ENCODE peak calls at places on chromosomes 4 and X, in eight cellular contexts. P, W, S, F, D, H, K and J are unnamed samples.

GRCh38 chr4:148834804-148835598 is 392.8 kb upstream of the NR3C2 start:
- DNase-seq in P (peak), W (no peak), S (no peak), F (no peak), D (no peak), H (no peak), K (peak), J (peak)

GRCh38 chr4:101981756-101982155 is 191.2 kb downstream of the BANK1 start:
- DNase-seq in P (no peak), W (no peak), S (peak), F (no peak), D (no peak), H (no peak), K (no peak), J (peak)

GRCh38 chr4:77072195-77072753 is 3.5 kb downstream of the CCNI start:
- DNase-seq in P (no peak), W (peak), S (peak), F (no peak), D (no peak), H (no peak), K (no peak), J (peak)

GRCh38 chr4:77264826-77265225 is 107.8 kb downstream of the CCNG2 start:
- DNase-seq in P (no peak), W (no peak), S (no peak), F (no peak), D (no peak), H (no peak), K (no peak), J (peak)

GRCh38 chrX:105191878-105192277 is 28.6 kb downstream of the TEX13A start:
- DNase-seq in P (no peak), W (peak), S (no peak), F (no peak), D (no peak), H (no peak), K (peak), J (peak)

GRCh38 chr4:78483811-78484210 is 67.8 kb upstream of the ANXA3 start:
- DNase-seq in P (no peak), W (no peak), S (no peak), F (no peak), D (no peak), H (no peak), K (no peak), J (no peak)

GRCh38 chr4:25859429-25860148 is 3.2 kb downstream of the SEL1L3 start:
- DNase-seq in P (no peak), W (peak), S (no peak), F (no peak), D (no peak), H (no peak), K (no peak), J (no peak)

GRCh38 chrX:103919336-103919682 is 43.1 kb upstream of the TMSB15B start:
- DNase-seq in P (peak), W (peak), S (no peak), F (no peak), D (no peak), H (no peak), K (peak), J (peak)

GRCh38 chr4:186191266-186192067 is at the start of gene CYP4V2:
- DNase-seq in P (peak), W (peak), S (peak), F (peak), D (peak), H (no peak), K (peak), J (peak)

GRCh38 chrX:37993857-37994619 is 12.3 kb upstream of the SYTL5 start:
- DNase-seq in P (no peak), W (peak), S (peak), F (no peak), D (no peak), H (no peak), K (no peak), J (peak)

GRCh38 chr4:128859887-128860774 is 50.6 kb downstream of the JADE1 start:
- DNase-seq in P (peak), W (peak), S (no peak), F (no peak), D (no peak), H (no peak), K (peak), J (no peak)

GRCh38 chrX:119501511-119502148 is 33.4 kb downstream of the SLC25A5 start:
- DNase-seq in P (no peak), W (no peak), S (peak), F (no peak), D (no peak), H (no peak), K (no peak), J (peak)

GRCh38 chr4:148786699-148787098 is 344.5 kb upstream of the NR3C2 start:
- DNase-seq in P (no peak), W (no peak), S (no peak), F (no peak), D (no peak), H (no peak), K (no peak), J (no peak)

GRCh38 chr4:106530816-106531215 is 162.2 kb upstream of the GIMD1 start:
- DNase-seq in P (peak), W (no peak), S (no peak), F (no peak), D (no peak), H (no peak), K (peak), J (no peak)

GRCh38 chrX:107571296-107571998 is 56.9 kb upstream of the PRPS1 start:
- DNase-seq in P (peak), W (peak), S (no peak), F (no peak), D (no peak), H (no peak), K (peak), J (peak)

GRCh38 chr4:164134388-164134787 is 619.5 kb upstream of the SMIM31 start:
- DNase-seq in P (no peak), W (no peak), S (no peak), F (no peak), D (no peak), H (no peak), K (no peak), J (no peak)

GRCh38 chr4:78205601-78206000 is 148.5 kb downstream of the FRAS1 start:
- DNase-seq in P (no peak), W (no peak), S (no peak), F (no peak), D (no peak), H (no peak), K (no peak), J (no peak)

GRCh38 chrX:10079155-10079711 is 77.5 kb upstream of the CLCN4 start:
- DNase-seq in P (peak), W (no peak), S (peak), F (no peak), D (peak), H (no peak), K (no peak), J (no peak)

GRCh38 chrX:96703816-96704215 is 19.2 kb downstream of the DIAPH2 start:
- DNase-seq in P (no peak), W (no peak), S (no peak), F (no peak), D (no peak), H (no peak), K (no peak), J (no peak)

GRCh38 chr4:89284828-89285227 is 22.8 kb downstream of the GPRIN3 start:
- DNase-seq in P (no peak), W (no peak), S (no peak), F (no peak), D (no peak), H (no peak), K (no peak), J (no peak)

GRCh38 chrX:136687457-136687856 is 39.5 kb downstream of the CD40LG start:
- DNase-seq in P (no peak), W (no peak), S (no peak), F (no peak), D (no peak), H (no peak), K (no peak), J (no peak)

GRCh38 chrX:11532291-11533075 is 133.2 kb downstream of the ARHGAP6 start:
- DNase-seq in P (no peak), W (no peak), S (no peak), F (no peak), D (no peak), H (no peak), K (no peak), J (no peak)

GRCh38 chr4:2837904-2838496 is 5.6 kb upstream of the ADD1 start:
- DNase-seq in P (peak), W (peak), S (no peak), F (no peak), D (peak), H (no peak), K (peak), J (peak)

GRCh38 chr4:87144346-87144745 is 76.1 kb downstream of the KLHL8 start:
- DNase-seq in P (no peak), W (no peak), S (no peak), F (no peak), D (no peak), H (no peak), K (no peak), J (no peak)

GRCh38 chrX:101803451-101803850 is 128.4 kb downstream of the ZMAT1 start:
- DNase-seq in P (peak), W (no peak), S (no peak), F (no peak), D (no peak), H (no peak), K (peak), J (peak)

GRCh38 chrX:96576358-96576757 is 108.3 kb upstream of the DIAPH2 start:
- DNase-seq in P (no peak), W (no peak), S (no peak), F (no peak), D (no peak), H (no peak), K (peak), J (no peak)

GRCh38 chr4:133157460-133158160 is 8.5 kb downstream of the PCDH10 start:
- DNase-seq in P (no peak), W (no peak), S (no peak), F (no peak), D (no peak), H (no peak), K (no peak), J (no peak)

GRCh38 chr4:41865981-41866798 is 69.0 kb upstream of the TMEM33 start:
- DNase-seq in P (no peak), W (no peak), S (no peak), F (no peak), D (no peak), H (no peak), K (no peak), J (no peak)

GRCh38 chr4:11650801-11651596 is 222.3 kb upstream of the HS3ST1 start:
- DNase-seq in P (no peak), W (no peak), S (no peak), F (no peak), D (no peak), H (no peak), K (peak), J (peak)

GRCh38 chr4:182142146-182143085 is 100.8 kb upstream of the TENM3 start:
- DNase-seq in P (peak), W (no peak), S (peak), F (no peak), D (peak), H (no peak), K (peak), J (peak)

DNA sequence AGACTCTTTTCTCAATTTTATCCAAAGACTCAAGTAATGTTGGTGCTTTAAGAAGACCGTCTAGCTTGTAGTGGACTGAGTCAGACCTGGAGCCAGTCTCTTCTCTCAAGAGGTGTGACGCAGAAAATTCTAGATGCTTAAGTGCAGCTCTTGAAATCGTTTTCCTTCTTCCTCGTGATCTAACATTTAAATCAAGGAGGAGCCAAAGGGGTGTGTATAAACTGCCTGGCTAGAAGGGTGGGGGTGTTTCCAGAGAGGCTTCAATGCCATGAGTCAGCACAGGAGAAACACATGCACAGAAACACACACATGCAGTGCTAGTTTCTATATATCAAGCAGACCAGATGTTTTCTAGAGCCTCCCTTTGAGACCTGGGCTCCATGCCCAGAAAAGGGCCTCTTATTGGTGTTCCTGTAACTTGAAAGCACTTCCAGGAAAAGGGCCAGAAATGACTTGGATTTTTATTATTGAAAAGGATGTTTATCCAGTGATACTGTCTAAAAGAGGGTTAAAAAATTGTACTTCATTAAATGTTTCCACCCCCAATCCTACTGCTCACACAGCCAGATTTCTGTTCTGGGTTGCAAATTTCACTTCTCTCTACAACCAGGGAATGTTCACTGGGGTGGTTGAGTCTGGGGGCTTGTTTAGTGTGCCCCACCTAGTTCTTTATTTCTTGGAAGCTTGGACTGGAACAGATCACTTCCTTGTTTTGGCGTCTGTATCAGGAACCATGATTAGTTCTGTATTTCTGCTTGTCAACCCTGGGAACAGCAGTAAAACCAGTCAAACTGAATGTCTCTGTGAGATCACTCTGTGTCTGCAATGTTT is at the start of gene CLIC2:
- DNase-seq in P (peak), W (peak), S (peak), F (peak), D (no peak), H (no peak), K (peak), J (peak)
- H3K4me3 ChIP-seq in P (no peak), W (peak), S (no peak), F (peak), D (peak), H (peak), K (no peak), J (no peak)

GRCh38 chr4:129929984-129930383 is 834.0 kb downstream of the C4orf33 start:
- DNase-seq in P (no peak), W (no peak), S (no peak), F (no peak), D (no peak), H (no peak), K (no peak), J (no peak)

GRCh38 chr4:129929052-129929451 is 833.1 kb downstream of the C4orf33 start:
- DNase-seq in P (no peak), W (no peak), S (no peak), F (no peak), D (no peak), H (no peak), K (peak), J (peak)

GRCh38 chr4:129926936-129927335 is 831.0 kb downstream of the C4orf33 start:
- DNase-seq in P (no peak), W (no peak), S (no peak), F (no peak), D (no peak), H (no peak), K (peak), J (peak)
- TF ChIP-seq CTCF in P (no peak), W (no peak), S (no peak), F (no peak), D (no peak), H (no peak), K (peak), J (peak)

GRCh38 chr4:150032541-150032940 is 45.7 kb upstream of the DCLK2 start:
- DNase-seq in P (no peak), W (no peak), S (no peak), F (no peak), D (no peak), H (no peak), K (peak), J (peak)
- H3K4me3 ChIP-seq in P (no peak), W (no peak), S (no peak), F (no peak), D (no peak), H (no peak), K (no peak), J (no peak)

DNA sequence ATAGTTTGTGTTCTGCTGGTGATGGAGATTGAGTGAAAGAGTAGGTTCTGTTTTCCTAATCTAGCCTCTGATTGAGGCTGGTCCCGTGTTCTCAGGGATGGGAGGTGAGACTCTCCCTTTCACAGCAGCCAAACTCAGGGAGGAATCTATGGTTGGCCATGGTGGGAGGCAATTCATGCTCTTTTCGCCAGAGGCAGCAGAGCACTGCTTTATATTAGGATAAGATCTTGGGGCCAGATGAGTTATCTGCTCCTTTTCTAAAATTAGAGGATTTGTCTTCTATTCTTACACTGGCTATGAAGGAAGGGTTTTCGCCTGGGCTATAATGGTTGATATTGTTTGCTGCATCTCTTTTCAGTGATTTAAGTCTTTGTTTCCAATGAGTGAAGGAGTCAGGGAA is 63.9 kb upstream of the NLGN4X start:
- DNase-seq in P (no peak), W (no peak), S (no peak), F (no peak), D (no peak), H (no peak), K (no peak), J (no peak)
- TF ChIP-seq CTCF in P (no peak), W (peak), S (no peak), F (no peak), D (no peak), H (no peak), K (no peak), J (no peak)

GRCh38 chrX:49122499-49122898 is 1.0 kb downstream of the GPKOW start:
- DNase-seq in P (no peak), W (no peak), S (no peak), F (no peak), D (no peak), H (no peak), K (no peak), J (no peak)
- H3K4me3 ChIP-seq in P (peak), W (peak), S (no peak), F (peak), D (peak), H (peak), K (peak), J (peak)

GRCh38 chr4:40788338-40788737 is 38.6 kb downstream of the NSUN7 start:
- DNase-seq in P (no peak), W (no peak), S (no peak), F (no peak), D (no peak), H (no peak), K (no peak), J (no peak)

GRCh38 chr4:40785727-40786126 is 36.0 kb downstream of the NSUN7 start:
- DNase-seq in P (no peak), W (no peak), S (no peak), F (no peak), D (no peak), H (no peak), K (no peak), J (no peak)
- TF ChIP-seq CTCF in P (no peak), W (no peak), S (no peak), F (no peak), D (no peak), H (no peak), K (no peak), J (no peak)